ENCODE peak calls at places on chromosomes 5 and 9, in seven cellular contexts. Y is foreskin fibroblast; L is fibroblast of the aortic adventitia; D is PC-9; Z is CD4-positive, alpha-beta T cell; H is MCF 10A; P is AG10803. V is an unnamed sample.

GRCh38 chr9:38294561-38294960 is 97.9 kb upstream of the ALDH1B1 start:
- DNase-seq in D (no peak), Y (peak; percentile 12), Z (no peak), H (no peak), P (peak; percentile 13), L (peak; percentile 17), V (no peak)

GRCh38 chr5:161889971-161890370 is 42.1 kb downstream of the GABRA1 start:
- DNase-seq in L (no peak), P (no peak), D (no peak), Y (no peak), Z (no peak), H (peak; percentile 30), V (no peak)

GRCh38 chr9:91211919-91212318 is 149.8 kb downstream of the AUH start:
- DNase-seq in P (no peak), Z (no peak), Y (no peak), L (no peak), D (no peak), H (no peak), V (no peak)

GRCh38 chr5:73299017-73299630 is 126.1 kb downstream of the TMEM174 start:
- DNase-seq in Y (peak; percentile 72), L (no peak), H (no peak), P (no peak), D (no peak), Z (no peak), V (no peak)

GRCh38 chr9:95157491-95158151 is 159.9 kb downstream of the FANCC start:
- DNase-seq in H (peak; percentile 69), Z (no peak), D (no peak), L (peak; percentile 97), P (peak; percentile 92), Y (peak; percentile 92), V (no peak)

GRCh38 chr5:117486879-117487391 is 912.3 kb upstream of the SEMA6A start:
- DNase-seq in D (no peak), Z (no peak), P (no peak), Y (no peak), L (no peak), H (peak; percentile 10), V (no peak)

GRCh38 chr5:170757182-170757601 is 26.3 kb upstream of the GABRP start:
- DNase-seq in Y (peak; percentile 13), P (peak; percentile 48), Z (no peak), L (peak; percentile 25), D (peak; percentile 96), H (peak; percentile 77), V (no peak)

GRCh38 chr5:19676895-19677294 is 311.1 kb downstream of the CDH18 start:
- DNase-seq in Y (no peak), Z (no peak), H (peak; percentile 2), L (peak; percentile 8), D (no peak), P (no peak), V (no peak)

GRCh38 chr9:93193373-93193725 is 9.4 kb downstream of the WNK2 start:
- DNase-seq in D (no peak), Z (no peak), L (no peak), Y (no peak), H (no peak), P (no peak), V (no peak)

GRCh38 chr5:134003957-134004625 is 684 bp downstream of the VDAC1 start:
- DNase-seq in D (no peak), H (peak; percentile 51), Y (peak; percentile 78), Z (peak; percentile 19), L (peak; percentile 52), P (peak; percentile 45), V (peak; percentile 36)

GRCh38 chr5:156051972-156052371 is 275.0 kb upstream of the SGCD start:
- DNase-seq in H (no peak), L (no peak), Y (no peak), D (no peak), P (no peak), Z (no peak), V (no peak)

GRCh38 chr9:29006603-29007002 is 1433.3 kb upstream of the C9orf72 start:
- DNase-seq in P (no peak), L (no peak), H (no peak), Y (no peak), Z (no peak), D (no peak), V (no peak)

GRCh38 chr5:113022661-113023060 is 46.1 kb downstream of the DCP2 start:
- DNase-seq in Y (no peak), L (no peak), Z (no peak), H (no peak), P (no peak), D (no peak), V (no peak)

GRCh38 chr9:136831002-136831719 is 11.1 kb upstream of the AJM1 start:
- DNase-seq in Y (no peak), D (peak; percentile 21), P (no peak), L (no peak), H (no peak), Z (no peak), V (no peak)

GRCh38 chr9:33676746-33677505 is 118.4 kb upstream of the PRSS3 start:
- DNase-seq in D (no peak), L (peak; percentile 2), H (no peak), Z (no peak), P (peak; percentile 5), Y (peak; percentile 58), V (no peak)

GRCh38 chr5:164578911-164579310 is 1073.5 kb downstream of the MAT2B start:
- DNase-seq in Y (no peak), Z (no peak), H (no peak), P (no peak), D (no peak), L (no peak), V (no peak)

GRCh38 chr9:137423810-137424291 is 658 bp downstream of the NOXA1 start:
- DNase-seq in L (no peak), P (no peak), H (peak; percentile 49), Z (no peak), Y (peak; percentile 76), D (peak; percentile 77), V (no peak)

GRCh38 chr9:114252394-114252793 is 70.5 kb upstream of the ORM1 start:
- DNase-seq in P (no peak), Y (no peak), D (no peak), H (no peak), L (no peak), Z (no peak), V (no peak)

GRCh38 chr9:14349818-14350333 is 35.9 kb upstream of the NFIB start:
- DNase-seq in L (peak; percentile 38), P (no peak), Z (no peak), D (no peak), H (no peak), Y (no peak), V (no peak)

GRCh38 chr5:108487951-108488350 is 106.1 kb upstream of the FBXL17 start:
- DNase-seq in D (no peak), L (no peak), P (no peak), H (no peak), Y (no peak), Z (no peak), V (no peak)

GRCh38 chr9:121301881-121302286 is 33.9 kb downstream of the GSN start:
- DNase-seq in Y (no peak), Z (no peak), L (no peak), H (no peak), D (no peak), P (no peak), V (no peak)

GRCh38 chr5:34486160-34486765 is 169.9 kb upstream of the RAI14 start:
- DNase-seq in Z (peak; percentile 33), L (peak; percentile 91), P (peak; percentile 85), Y (peak; percentile 94), D (peak; percentile 78), H (peak; percentile 91), V (peak; percentile 82)

GRCh38 chr5:159527546-159527945 is 197.3 kb upstream of the IL12B start:
- DNase-seq in H (no peak), D (no peak), L (no peak), Z (no peak), P (no peak), Y (no peak), V (no peak)

GRCh38 chr5:159519365-159519764 is 189.1 kb upstream of the IL12B start:
- DNase-seq in H (no peak), P (no peak), Z (no peak), D (no peak), L (peak; percentile 21), Y (no peak), V (no peak)

GRCh38 chr5:159522841-159523240 is 192.6 kb upstream of the IL12B start:
- DNase-seq in Y (no peak), D (no peak), L (no peak), H (no peak), P (no peak), Z (no peak), V (no peak)

GRCh38 chr5:159525117-159525516 is 194.8 kb upstream of the IL12B start:
- DNase-seq in D (no peak), H (no peak), Z (no peak), Y (no peak), P (no peak), L (peak; percentile 59), V (no peak)
- TF ChIP-seq CTCF in D (no peak), H (no peak), Z (no peak), Y (no peak), P (no peak), L (no peak), V (no peak)

DNA sequence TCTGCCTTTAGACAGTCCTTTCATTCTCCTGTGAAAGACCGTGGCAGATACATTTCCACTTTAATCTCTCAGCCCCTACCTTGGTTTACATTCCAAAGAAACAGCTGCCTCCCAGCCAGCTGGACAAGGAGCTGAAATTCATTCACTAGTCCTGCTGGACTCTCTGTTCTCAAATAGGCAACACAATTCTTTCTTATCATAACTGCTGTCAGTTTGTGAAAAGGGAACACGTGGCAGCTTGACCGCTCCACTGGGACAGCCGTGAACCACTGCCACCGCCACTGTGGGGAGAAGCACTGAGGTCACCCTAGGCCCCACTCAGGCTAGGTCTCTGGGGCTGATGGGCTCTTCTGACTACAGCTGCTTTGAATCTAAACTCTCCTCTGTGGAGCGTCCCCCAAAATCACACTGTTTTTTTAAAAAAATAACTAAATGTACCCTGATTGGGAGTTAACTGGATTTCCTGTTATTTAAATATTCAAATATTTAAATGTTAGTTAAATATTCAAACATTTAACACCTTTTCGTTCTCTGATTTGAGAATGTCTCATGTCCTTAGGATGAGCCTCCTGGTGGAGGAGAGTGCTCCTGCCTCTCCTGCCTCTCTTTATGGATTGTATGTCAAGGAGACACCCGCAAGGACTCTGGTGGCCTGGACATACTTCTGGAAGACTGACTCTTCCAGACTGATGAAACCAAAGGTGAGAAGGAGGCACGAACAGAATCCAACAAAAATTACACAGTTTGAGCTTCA is 120.1 kb downstream of the BOD1 start:
- DNase-seq in L (peak; percentile 51), H (no peak), Y (no peak), Z (no peak), D (no peak), P (no peak), V (no peak)
- TF ChIP-seq CTCF in L (peak; percentile 37), H (no peak), Y (no peak), Z (no peak), D (no peak), P (peak; percentile 15), V (no peak)

DNA sequence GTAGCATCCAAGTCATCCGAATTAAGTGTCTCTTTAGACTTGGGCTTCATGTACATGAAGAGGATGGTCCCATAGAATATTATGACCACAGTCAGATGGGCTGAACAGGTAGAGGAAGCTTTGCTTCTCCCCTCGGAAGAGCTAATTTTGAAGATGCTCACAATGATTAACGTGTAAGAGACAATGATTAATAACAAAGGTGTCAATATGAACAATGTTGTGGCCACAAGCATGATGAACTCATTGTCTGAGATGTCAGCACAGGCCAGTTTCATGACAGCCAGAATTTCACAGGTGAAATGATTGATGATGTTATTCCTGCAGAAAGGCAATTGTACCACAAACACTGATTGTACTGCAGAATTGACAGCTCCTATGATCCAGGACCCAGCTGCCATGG is 626 bp downstream of the OR13C2 start:
- DNase-seq in P (no peak), D (no peak), H (no peak), Z (no peak), L (no peak), Y (no peak), V (no peak)
- TF ChIP-seq CTCF in P (no peak), D (no peak), H (no peak), Z (no peak), L (no peak), Y (no peak), V (no peak)

GRCh38 chr5:141182248-141182647 is at the start of gene PCDHB16:
- DNase-seq in H (peak; percentile 68), D (no peak), L (peak; percentile 24), P (peak; percentile 35), Z (no peak), Y (peak; percentile 11), V (no peak)
- TF ChIP-seq CTCF in H (peak; percentile 30), D (peak; percentile 40), L (peak; percentile 20), P (peak; percentile 39), Z (no peak), Y (peak; percentile 7), V (no peak)

V was measured in omental fat pad.